ENCODE peak calls at places on chromosomes 16 and 17, in seven cellular contexts. One of them, this sample, is unnamed.

GRCh38 chr17:17712268-17712924 is 31.1 kb downstream of the RAI1 start:
- DNase-seq in brain microvascular endothelial cell: peak; percentile 87
- DNase-seq in NCI-H774: no peak
- DNase-seq in left ventricle myocardium inferior: no peak
- DNase-seq in stimulated activated CD4-positive, alpha-beta T cell treated with anti-CD3 and anti-CD28 coated beads, Interleukin-2, amount 100 ng/mL, for 48 hours: no peak
- DNase-seq in ureter: no peak
- DNase-seq in chondrocyte: no peak
- DNase-seq in this sample: no peak

GRCh38 chr17:57916925-57917858 is 38.0 kb downstream of the CUEDC1 start:
- DNase-seq in brain microvascular endothelial cell: no peak
- DNase-seq in ureter: no peak
- DNase-seq in chondrocyte: no peak
- DNase-seq in NCI-H774: peak; percentile 88
- DNase-seq in left ventricle myocardium inferior: peak; percentile 60
- DNase-seq in stimulated activated CD4-positive, alpha-beta T cell treated with anti-CD3 and anti-CD28 coated beads, Interleukin-2, amount 100 ng/mL, for 48 hours: no peak
- DNase-seq in this sample: no peak

GRCh38 chr17:68601565-68602266 is 549 bp upstream of the FAM20A start:
- DNase-seq in stimulated activated CD4-positive, alpha-beta T cell treated with anti-CD3 and anti-CD28 coated beads, Interleukin-2, amount 100 ng/mL, for 48 hours: no peak
- DNase-seq in left ventricle myocardium inferior: no peak
- DNase-seq in brain microvascular endothelial cell: no peak
- DNase-seq in ureter: no peak
- DNase-seq in chondrocyte: no peak
- DNase-seq in NCI-H774: no peak
- DNase-seq in this sample: no peak

GRCh38 chr16:56767018-56767417 is 37.1 kb downstream of the NUP93 start:
- DNase-seq in chondrocyte: no peak
- DNase-seq in NCI-H774: no peak
- DNase-seq in ureter: no peak
- DNase-seq in brain microvascular endothelial cell: no peak
- DNase-seq in stimulated activated CD4-positive, alpha-beta T cell treated with anti-CD3 and anti-CD28 coated beads, Interleukin-2, amount 100 ng/mL, for 48 hours: no peak
- DNase-seq in left ventricle myocardium inferior: no peak
- DNase-seq in this sample: no peak

GRCh38 chr17:59785091-59785799 is 77.8 kb downstream of the VMP1 start:
- DNase-seq in chondrocyte: no peak
- DNase-seq in ureter: no peak
- DNase-seq in brain microvascular endothelial cell: no peak
- DNase-seq in NCI-H774: no peak
- DNase-seq in stimulated activated CD4-positive, alpha-beta T cell treated with anti-CD3 and anti-CD28 coated beads, Interleukin-2, amount 100 ng/mL, for 48 hours: no peak
- DNase-seq in left ventricle myocardium inferior: no peak
- DNase-seq in this sample: no peak

GRCh38 chr16:22188595-22189442 is 17.3 kb upstream of the EEF2K start:
- DNase-seq in ureter: peak; percentile 87
- DNase-seq in NCI-H774: peak; percentile 51
- DNase-seq in brain microvascular endothelial cell: peak; percentile 77
- DNase-seq in stimulated activated CD4-positive, alpha-beta T cell treated with anti-CD3 and anti-CD28 coated beads, Interleukin-2, amount 100 ng/mL, for 48 hours: peak; percentile 52
- DNase-seq in left ventricle myocardium inferior: peak; percentile 43
- DNase-seq in chondrocyte: no peak
- DNase-seq in this sample: no peak

GRCh38 chr16:674968-675883 is at the start of gene RHBDL1:
- DNase-seq in chondrocyte: no peak
- DNase-seq in stimulated activated CD4-positive, alpha-beta T cell treated with anti-CD3 and anti-CD28 coated beads, Interleukin-2, amount 100 ng/mL, for 48 hours: no peak
- DNase-seq in brain microvascular endothelial cell: peak; percentile 34
- DNase-seq in left ventricle myocardium inferior: no peak
- DNase-seq in ureter: no peak
- DNase-seq in NCI-H774: no peak
- DNase-seq in this sample: no peak

GRCh38 chr16:28845173-28846079 is 722 bp downstream of the TUFM start:
- DNase-seq in left ventricle myocardium inferior: no peak
- DNase-seq in chondrocyte: no peak
- DNase-seq in brain microvascular endothelial cell: peak; percentile 50
- DNase-seq in stimulated activated CD4-positive, alpha-beta T cell treated with anti-CD3 and anti-CD28 coated beads, Interleukin-2, amount 100 ng/mL, for 48 hours: peak; percentile 31
- DNase-seq in ureter: peak; percentile 61
- DNase-seq in NCI-H774: no peak
- DNase-seq in this sample: no peak

GRCh38 chr17:39903158-39903884 is 15.1 kb downstream of the GSDMB start:
- DNase-seq in chondrocyte: no peak
- DNase-seq in brain microvascular endothelial cell: no peak
- DNase-seq in left ventricle myocardium inferior: no peak
- DNase-seq in NCI-H774: no peak
- DNase-seq in stimulated activated CD4-positive, alpha-beta T cell treated with anti-CD3 and anti-CD28 coated beads, Interleukin-2, amount 100 ng/mL, for 48 hours: no peak
- DNase-seq in ureter: peak; percentile 7
- DNase-seq in this sample: no peak

GRCh38 chr17:56678249-56679144 is 85.0 kb downstream of the NOG start:
- DNase-seq in stimulated activated CD4-positive, alpha-beta T cell treated with anti-CD3 and anti-CD28 coated beads, Interleukin-2, amount 100 ng/mL, for 48 hours: no peak
- DNase-seq in chondrocyte: no peak
- DNase-seq in brain microvascular endothelial cell: no peak
- DNase-seq in ureter: no peak
- DNase-seq in left ventricle myocardium inferior: no peak
- DNase-seq in NCI-H774: no peak
- DNase-seq in this sample: no peak

GRCh38 chr17:73025041-73025440 is 67.4 kb downstream of the SLC39A11 start:
- DNase-seq in brain microvascular endothelial cell: no peak
- DNase-seq in stimulated activated CD4-positive, alpha-beta T cell treated with anti-CD3 and anti-CD28 coated beads, Interleukin-2, amount 100 ng/mL, for 48 hours: no peak
- DNase-seq in chondrocyte: no peak
- DNase-seq in ureter: no peak
- DNase-seq in NCI-H774: no peak
- DNase-seq in left ventricle myocardium inferior: no peak
- DNase-seq in this sample: no peak

GRCh38 chr16:86740817-86741799 is 162.8 kb downstream of the FOXL1 start:
- DNase-seq in stimulated activated CD4-positive, alpha-beta T cell treated with anti-CD3 and anti-CD28 coated beads, Interleukin-2, amount 100 ng/mL, for 48 hours: no peak
- DNase-seq in brain microvascular endothelial cell: peak; percentile 92
- DNase-seq in NCI-H774: no peak
- DNase-seq in left ventricle myocardium inferior: peak; percentile 72
- DNase-seq in chondrocyte: no peak
- DNase-seq in ureter: no peak
- DNase-seq in this sample: peak; percentile 13

GRCh38 chr16:80981103-80981502 is 25.6 kb downstream of the CMC2 start:
- DNase-seq in chondrocyte: no peak
- DNase-seq in NCI-H774: no peak
- DNase-seq in left ventricle myocardium inferior: no peak
- DNase-seq in brain microvascular endothelial cell: no peak
- DNase-seq in ureter: no peak
- DNase-seq in stimulated activated CD4-positive, alpha-beta T cell treated with anti-CD3 and anti-CD28 coated beads, Interleukin-2, amount 100 ng/mL, for 48 hours: no peak
- DNase-seq in this sample: no peak

This sample was measured in iPS DF 6.9.